ENCODE peak calls at places on chromosomes 13 and 19, in nine cellular contexts. I is heart right ventricle; D is foreskin keratinocyte; A is right cardiac atrium; U is naive thymus-derived CD4-positive, alpha-beta T cell; C is cardiac muscle cell; S is ovary; O is neural progenitor cell; G is tibial artery. W is an unnamed sample. For H3K4me1, the result is how much of the 10 kb centered on the place peaks cover.

GRCh38 chr19:7701654-7702457 is at the start of gene FCER2:
- DNase-seq in O (no peak), G (no peak), A (no peak), I (no peak), S (no peak), C (no peak), U (no peak), D (no peak), W (peak)

GRCh38 chr19:28009696-28010095 is 1203.3 kb downstream of the UQCRFS1 start:
- DNase-seq in G (no peak), A (no peak), D (no peak), S (no peak), C (peak), I (no peak), O (no peak), U (no peak), W (no peak)

GRCh38 chr19:45643024-45643926 is 4.1 kb upstream of the EML2 start:
- DNase-seq in U (peak), A (peak), S (peak), D (peak), I (peak), O (peak), G (peak), C (peak), W (peak)

GRCh38 chr13:96053003-96053703 is at the start of gene UGGT2:
- DNase-seq in I (peak), U (peak), O (peak), C (peak), S (peak), D (peak), G (peak), A (peak), W (peak)

GRCh38 chr19:16088351-16088984 is 12.2 kb downstream of the TPM4 start:
- DNase-seq in G (no peak), A (no peak), D (no peak), O (no peak), C (peak), S (no peak), I (no peak), U (no peak), W (peak)

GRCh38 chr13:28636078-28636477 is 22.9 kb upstream of the POMP start:
- DNase-seq in C (peak), I (no peak), G (no peak), A (no peak), D (no peak), O (no peak), U (no peak), S (no peak), W (no peak)

GRCh38 chr19:29508181-29508580 is 17.6 kb upstream of the VSTM2B start:
- DNase-seq in C (no peak), O (no peak), D (no peak), G (no peak), I (no peak), A (no peak), U (no peak), S (no peak), W (no peak)

GRCh38 chr13:21800847-21801616 is 130.2 kb downstream of the FGF9 start:
- DNase-seq in C (no peak), A (no peak), D (peak), U (no peak), S (no peak), O (no peak), I (no peak), G (no peak), W (no peak)

GRCh38 chr19:5131866-5132561 is 163.1 kb downstream of the KDM4B start:
- DNase-seq in A (no peak), G (no peak), O (peak), S (no peak), I (no peak), D (no peak), U (no peak), C (no peak), W (peak)

GRCh38 chr13:102667911-102668310 is 26.9 kb downstream of the METTL21C start:
- DNase-seq in U (no peak), O (no peak), S (no peak), A (no peak), G (no peak), I (no peak), C (no peak), D (no peak), W (no peak)

GRCh38 chr19:45901432-45901903 is 945 bp downstream of the MYPOP start:
- DNase-seq in C (peak), I (peak), U (no peak), D (no peak), A (peak), S (peak), O (peak), G (no peak), W (peak)

GRCh38 chr13:28631792-28632191 is 27.1 kb upstream of the POMP start:
- DNase-seq in O (no peak), D (no peak), G (no peak), I (no peak), C (no peak), S (no peak), A (no peak), U (no peak), W (no peak)

GRCh38 chr19:57786286-57786685 is 16.8 kb downstream of the ZNF586 start:
- DNase-seq in G (no peak), U (no peak), C (no peak), A (peak), I (no peak), D (no peak), S (no peak), O (no peak), W (no peak)

GRCh38 chr19:17370026-17370587 is 7.0 kb downstream of the PLVAP start:
- DNase-seq in O (no peak), A (no peak), D (no peak), S (no peak), C (peak), U (no peak), G (no peak), I (no peak), W (peak)

GRCh38 chr13:59358014-59358413 is 805.7 kb downstream of the DIAPH3 start:
- DNase-seq in S (no peak), A (no peak), O (no peak), G (no peak), I (no peak), U (no peak), D (no peak), C (no peak), W (peak)

GRCh38 chr19:18091217-18091608 is 4.5 kb upstream of the IL12RB1 start:
- DNase-seq in G (peak), O (no peak), A (peak), I (peak), C (no peak), U (peak), S (no peak), D (no peak), W (peak)

GRCh38 chr13:21121616-21122015 is 54.7 kb downstream of the SKA3 start:
- DNase-seq in A (no peak), G (no peak), U (no peak), I (no peak), C (no peak), O (no peak), S (no peak), D (no peak), W (no peak)

GRCh38 chr13:30172593-30173300 is 134.6 kb downstream of the KATNAL1 start:
- DNase-seq in O (no peak), U (no peak), D (no peak), G (no peak), S (no peak), C (no peak), A (no peak), I (no peak), W (no peak)

GRCh38 chr13:95300625-95301134 is 571 bp downstream of the ABCC4 start:
- DNase-seq in A (peak), U (no peak), G (peak), C (peak), O (peak), D (no peak), S (peak), I (peak), W (peak)

GRCh38 chr19:10389863-10390262 is 9.5 kb upstream of the TYK2 start:
- DNase-seq in A (no peak), G (no peak), O (peak), D (no peak), C (no peak), U (no peak), S (no peak), I (no peak), W (no peak)

GRCh38 chr13:50892162-50892944 is 17.2 kb upstream of the RNASEH2B start:
- DNase-seq in G (no peak), U (no peak), O (no peak), A (no peak), D (no peak), I (no peak), C (no peak), S (no peak), W (no peak)

GRCh38 chr19:54218960-54219661 is 3.7 kb downstream of the LILRB3 start:
- DNase-seq in O (no peak), S (no peak), I (no peak), A (no peak), D (no peak), C (no peak), G (no peak), U (no peak), W (no peak)

GRCh38 chr13:51257187-51257586 is 35.0 kb downstream of the FAM124A start:
- DNase-seq in A (no peak), G (no peak), I (no peak), S (no peak), U (no peak), O (no peak), C (no peak), D (no peak), W (no peak)

GRCh38 chr19:16462757-16463250 is 9.0 kb downstream of the EPS15L1 start:
- DNase-seq in U (no peak), D (peak), I (no peak), G (no peak), S (no peak), C (no peak), A (no peak), O (no peak), W (no peak)

GRCh38 chr13:105464249-105464648 is 1071.2 kb downstream of the EFNB2 start:
- DNase-seq in G (no peak), C (no peak), U (no peak), O (no peak), I (no peak), S (no peak), D (peak), A (no peak), W (no peak)

GRCh38 chr13:95676100-95676774 is 702 bp upstream of the DNAJC3 start:
- DNase-seq in S (no peak), A (no peak), O (no peak), U (no peak), C (peak), D (peak), I (no peak), G (no peak), W (peak)

GRCh38 chr19:47765522-47766358 is 12.8 kb upstream of the SELENOW start:
- DNase-seq in G (peak), S (peak), I (peak), O (peak), A (peak), U (no peak), D (no peak), C (peak), W (peak)

GRCh38 chr13:99721606-99722384 is 220.5 kb downstream of the TM9SF2 start:
- DNase-seq in D (no peak), S (no peak), A (no peak), G (no peak), U (no peak), O (peak), I (no peak), C (no peak), W (no peak)

GRCh38 chr19:1057185-1057857 is 9.6 kb upstream of the ARHGAP45 start:
- DNase-seq in C (peak), I (no peak), U (no peak), D (peak), A (no peak), O (peak), S (no peak), G (no peak), W (no peak)

GRCh38 chr13:111640476-111640875 is 320.0 kb downstream of the TEX29 start:
- DNase-seq in S (no peak), A (no peak), G (no peak), U (no peak), C (no peak), O (no peak), I (no peak), D (no peak), W (no peak)

DNA sequence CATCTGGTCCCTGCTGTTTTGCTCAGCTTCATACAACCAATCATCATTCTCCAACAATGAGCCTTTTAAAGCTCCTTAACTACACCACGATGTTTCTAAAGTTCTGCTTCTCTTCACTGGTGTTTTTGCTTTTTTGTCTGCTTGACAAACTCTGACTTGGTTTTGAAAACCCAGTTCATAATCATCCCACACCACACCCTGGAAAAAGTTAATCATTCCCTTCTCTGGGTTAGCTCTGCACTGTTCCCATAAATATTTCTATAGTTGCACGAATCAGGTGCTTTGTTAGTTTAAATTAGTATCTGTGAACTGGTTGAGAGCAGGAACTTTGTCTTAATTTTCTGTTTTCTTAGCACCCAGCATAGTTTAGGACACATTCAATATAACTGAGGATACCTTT is 217.1 kb downstream of the ENOX1 start:
- DNase-seq in C (no peak), D (no peak), U (no peak), G (no peak), A (no peak), I (no peak), O (no peak), S (no peak), W (no peak)
- H3K4me1 ChIP-seq in C (under half), D (under half), U (under half), G (under half), A (under half), I (under half), O (under half), S (under half), W (under half)

DNA sequence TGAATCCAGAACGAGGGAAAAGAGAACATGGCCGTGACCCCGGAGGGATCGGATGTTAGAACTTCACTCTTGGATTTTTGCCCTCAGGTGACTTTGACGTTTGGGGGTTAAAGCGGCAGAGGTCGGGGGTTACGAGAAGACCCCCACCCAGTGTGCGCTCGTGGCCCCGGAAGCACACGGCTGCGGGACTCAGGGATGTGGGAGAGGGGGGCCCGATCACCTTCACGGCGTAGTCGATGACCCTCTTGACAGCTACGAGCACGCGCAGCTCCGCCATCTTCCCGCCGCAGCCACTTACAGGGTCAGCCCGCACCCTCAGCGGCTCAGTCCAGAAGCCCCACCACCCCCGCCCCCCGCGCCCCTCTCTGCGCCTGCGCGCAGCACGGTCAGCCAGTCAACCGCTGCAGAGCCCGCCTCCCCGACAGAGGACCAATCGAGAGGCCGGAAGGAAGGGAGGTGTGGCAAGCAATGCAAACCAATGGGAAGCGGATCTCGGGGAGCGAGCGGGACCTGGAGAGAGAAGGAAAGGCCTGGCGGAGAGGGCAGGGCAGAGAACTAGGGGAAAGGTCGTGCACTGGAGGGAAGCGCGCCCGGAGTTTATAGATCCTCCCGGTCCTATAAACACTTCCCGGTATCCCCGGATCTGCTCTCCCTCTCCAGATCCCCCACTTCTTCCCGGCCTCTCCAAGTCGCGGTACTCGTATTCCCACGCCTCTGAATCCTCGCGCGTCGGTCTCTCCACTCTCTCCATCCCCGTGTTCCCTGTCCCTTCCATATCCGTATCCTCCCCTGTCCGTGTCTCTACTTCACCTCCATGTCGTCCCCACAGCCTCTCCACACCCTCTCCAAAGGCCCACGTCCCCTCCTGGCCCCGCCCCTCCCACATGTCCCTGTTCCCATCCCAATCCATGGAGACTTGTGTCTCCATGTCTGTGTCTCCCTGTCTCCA is at the start of gene ETFB:
- DNase-seq in C (peak), U (peak), D (peak), G (peak), I (peak), A (peak), O (peak), S (peak), W (peak)
- H3K4me1 ChIP-seq in C (under half), U (under half), D (under half), G (under half), I (under half), A (under half), O (under half), S (under half), W (under half)

GRCh38 chr13:79781829-79782540 is 301.0 kb downstream of the NDFIP2 start:
- DNase-seq in D (no peak), S (no peak), C (no peak), U (no peak), I (no peak), O (no peak), G (no peak), A (no peak), W (no peak)
- H3K4me1 ChIP-seq in D (under half), S (under half), C (half or more), U (under half), I (under half), O (under half), G (under half), A (under half), W (under half)

GRCh38 chr13:37833411-37833810 is 36.2 kb downstream of the TRPC4 start:
- DNase-seq in G (no peak), I (no peak), A (no peak), O (no peak), U (no peak), C (no peak), S (no peak), D (no peak), W (no peak)
- H3K4me1 ChIP-seq in G (under half), I (under half), A (under half), O (under half), U (under half), C (under half), S (under half), D (under half), W (under half)

GRCh38 chr19:39131255-39131755 is 5.7 kb downstream of the PAK4 start:
- DNase-seq in I (peak), D (no peak), O (no peak), A (peak), G (no peak), C (peak), S (no peak), U (no peak), W (no peak)
- H3K4me1 ChIP-seq in I (under half), D (under half), O (under half), A (under half), G (under half), C (under half), S (under half), U (under half), W (half or more)

DNA sequence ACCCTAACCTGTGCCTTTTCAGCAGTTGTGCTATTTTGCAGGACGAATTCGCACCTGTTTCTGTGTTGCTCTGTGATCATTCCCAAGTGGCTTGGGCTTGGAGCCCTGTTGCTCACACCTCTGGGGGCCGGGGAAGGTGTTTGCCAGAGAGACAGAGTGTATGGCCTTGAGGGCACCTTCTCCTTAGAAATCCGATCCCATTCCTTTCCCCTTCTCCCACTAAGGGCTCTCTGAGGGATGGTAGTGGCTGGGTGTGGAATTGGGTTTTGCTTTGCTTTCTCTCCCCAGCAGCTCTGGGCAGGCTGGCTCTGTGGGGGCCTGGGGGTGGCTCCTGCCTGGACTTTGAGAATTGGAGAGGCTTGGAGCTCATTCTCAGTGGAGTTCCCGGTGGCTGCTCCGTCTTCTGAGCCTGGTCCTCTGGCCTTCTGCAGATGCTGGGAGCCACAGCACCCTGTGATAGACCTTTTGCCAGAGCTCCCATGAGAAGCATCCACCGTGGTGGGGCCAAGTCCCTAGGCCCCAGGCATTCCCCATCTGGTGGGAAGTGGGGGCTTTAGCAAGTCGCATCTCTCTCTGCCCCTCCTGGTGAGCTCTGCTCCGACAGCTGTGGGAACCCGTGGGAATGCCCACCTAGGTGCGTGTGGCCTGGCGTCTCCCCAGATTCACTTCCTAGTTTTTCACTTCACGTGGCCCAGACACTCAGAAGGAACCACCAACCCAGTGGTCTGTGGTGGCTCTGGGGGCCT is 26.1 kb downstream of the ATP11A start:
- DNase-seq in I (no peak), C (no peak), S (no peak), D (no peak), A (no peak), O (no peak), U (no peak), G (peak), W (no peak)
- H3K4me1 ChIP-seq in I (under half), C (under half), S (under half), D (under half), A (under half), O (under half), U (under half), G (under half), W (under half)

GRCh38 chr13:91348906-91349435 is 1.5 kb downstream of the MIR17HG start:
- DNase-seq in O (peak), G (peak), C (peak), A (peak), I (peak), D (peak), U (peak), S (peak), W (peak)
- H3K4me1 ChIP-seq in O (under half), G (under half), C (under half), A (under half), I (under half), D (under half), U (under half), S (under half), W (under half)